ENCODE peak calls at places on chromosomes 5 and 9, in eight cellular contexts. J is anterior cingulate cortex, D is neuronal stem cell, G is GM19239, M is RPMI7951, Z is NCI-H82, U is SK-N-DZ, Y is posterior cingulate gyrus. K is an unnamed sample.

GRCh38 chr9:91421022-91421765 is 2.4 kb downstream of the NFIL3 start:
- DNase-seq in J (peak; percentile 9), D (peak; percentile 49), G (no peak), M (no peak), Z (peak; percentile 58), U (peak; percentile 39), Y (peak; percentile 76), K (peak; percentile 60)

GRCh38 chr9:121927636-121928035 is 165.5 kb downstream of the TTLL11 start:
- DNase-seq in J (no peak), D (no peak), G (no peak), M (no peak), Z (no peak), U (no peak), Y (no peak), K (no peak)

GRCh38 chr9:71806916-71807315 is 38.6 kb upstream of the CEMIP2 start:
- DNase-seq in J (peak; percentile 23), D (peak; percentile 44), G (peak; percentile 28), M (peak; percentile 63), Z (peak; percentile 92), U (peak; percentile 76), Y (no peak), K (peak; percentile 76)

GRCh38 chr9:123364241-123364824 is 8.3 kb downstream of the CRB2 start:
- DNase-seq in J (peak; percentile 76), D (no peak), G (no peak), M (peak; percentile 49), Z (no peak), U (no peak), Y (no peak), K (no peak)

GRCh38 chr5:179312557-179313235 is 32.6 kb downstream of the ADAMTS2 start:
- DNase-seq in J (no peak), D (no peak), G (no peak), M (no peak), Z (no peak), U (no peak), Y (no peak), K (peak; percentile 5)

GRCh38 chr5:141941779-141942178 is 16.2 kb downstream of the PCDH12 start:
- DNase-seq in J (no peak), D (no peak), G (no peak), M (no peak), Z (no peak), U (no peak), Y (no peak), K (no peak)

GRCh38 chr5:176543428-176544182 is 5.5 kb upstream of the CDHR2 start:
- DNase-seq in J (peak; percentile 35), D (peak; percentile 32), G (peak; percentile 74), M (peak; percentile 42), Z (peak; percentile 77), U (peak; percentile 81), Y (peak; percentile 89), K (peak; percentile 71)

GRCh38 chr9:6938447-6938846 is 180.7 kb downstream of the KDM4C start:
- DNase-seq in J (no peak), D (no peak), G (no peak), M (peak; percentile 86), Z (no peak), U (no peak), Y (no peak), K (no peak)

GRCh38 chr9:96638606-96639364 is 16.3 kb downstream of the PRXL2C start:
- DNase-seq in J (no peak), D (no peak), G (no peak), M (no peak), Z (no peak), U (no peak), Y (peak; percentile 41), K (no peak)

GRCh38 chr9:18632624-18633407 is 158.9 kb downstream of the ADAMTSL1 start:
- DNase-seq in J (no peak), D (no peak), G (no peak), M (peak; percentile 78), Z (no peak), U (no peak), Y (no peak), K (no peak)

GRCh38 chr5:179111267-179112207 is 51.4 kb downstream of the ZNF354C start:
- DNase-seq in J (no peak), D (no peak), G (no peak), M (no peak), Z (no peak), U (no peak), Y (no peak), K (no peak)